ENCODE peak calls at places on chromosomes 2 and 18, in nine cellular contexts. One of them, this sample, is unnamed.

GRCh38 chr2:105395691-105396090 is 3.2 kb downstream of the FHL2 start:
- DNase-seq in putamen: no peak
- DNase-seq in T-helper 1 cell: no peak
- DNase-seq in effector CD4-positive, alpha-beta T cell: no peak
- DNase-seq in Daoy: no peak
- DNase-seq in NCI-H1092 treated with DMSO at 0.1 percent for 48 hours: no peak
- DNase-seq in pulmonary artery endothelial cell: no peak
- DNase-seq in NCI-H774: no peak
- DNase-seq in mucosa of gallbladder: no peak
- DNase-seq in this sample: no peak

GRCh38 chr18:23838801-23839366 is 149.6 kb downstream of the LAMA3 start:
- DNase-seq in T-helper 1 cell: no peak
- DNase-seq in Daoy: peak
- DNase-seq in NCI-H1092 treated with DMSO at 0.1 percent for 48 hours: no peak
- DNase-seq in mucosa of gallbladder: no peak
- DNase-seq in putamen: no peak
- DNase-seq in NCI-H774: no peak
- DNase-seq in pulmonary artery endothelial cell: no peak
- DNase-seq in effector CD4-positive, alpha-beta T cell: no peak
- DNase-seq in this sample: no peak

GRCh38 chr2:178282075-178282474 is 87.8 kb downstream of the OSBPL6 start:
- DNase-seq in putamen: no peak
- DNase-seq in pulmonary artery endothelial cell: peak
- DNase-seq in T-helper 1 cell: no peak
- DNase-seq in NCI-H774: no peak
- DNase-seq in effector CD4-positive, alpha-beta T cell: no peak
- DNase-seq in Daoy: peak
- DNase-seq in NCI-H1092 treated with DMSO at 0.1 percent for 48 hours: no peak
- DNase-seq in mucosa of gallbladder: peak
- DNase-seq in this sample: no peak

GRCh38 chr2:37551783-37552182 is 119.7 kb downstream of the CDC42EP3 start:
- DNase-seq in NCI-H1092 treated with DMSO at 0.1 percent for 48 hours: no peak
- DNase-seq in Daoy: no peak
- DNase-seq in putamen: no peak
- DNase-seq in effector CD4-positive, alpha-beta T cell: no peak
- DNase-seq in pulmonary artery endothelial cell: no peak
- DNase-seq in NCI-H774: no peak
- DNase-seq in mucosa of gallbladder: no peak
- DNase-seq in T-helper 1 cell: no peak
- DNase-seq in this sample: no peak

GRCh38 chr2:159146930-159147666 is 139.4 kb downstream of the WDSUB1 start:
- DNase-seq in NCI-H1092 treated with DMSO at 0.1 percent for 48 hours: peak
- DNase-seq in NCI-H774: no peak
- DNase-seq in pulmonary artery endothelial cell: no peak
- DNase-seq in Daoy: peak
- DNase-seq in effector CD4-positive, alpha-beta T cell: no peak
- DNase-seq in mucosa of gallbladder: peak
- DNase-seq in T-helper 1 cell: no peak
- DNase-seq in putamen: no peak
- DNase-seq in this sample: peak

GRCh38 chr2:178998539-178998938 is 51.4 kb downstream of the CCDC141 start:
- DNase-seq in Daoy: no peak
- DNase-seq in effector CD4-positive, alpha-beta T cell: no peak
- DNase-seq in putamen: no peak
- DNase-seq in NCI-H774: no peak
- DNase-seq in NCI-H1092 treated with DMSO at 0.1 percent for 48 hours: no peak
- DNase-seq in pulmonary artery endothelial cell: no peak
- DNase-seq in mucosa of gallbladder: no peak
- DNase-seq in T-helper 1 cell: no peak
- DNase-seq in this sample: no peak

GRCh38 chr18:69557246-69557781 is 156.6 kb downstream of the DOK6 start:
- DNase-seq in putamen: no peak
- DNase-seq in NCI-H1092 treated with DMSO at 0.1 percent for 48 hours: no peak
- DNase-seq in Daoy: no peak
- DNase-seq in T-helper 1 cell: no peak
- DNase-seq in NCI-H774: no peak
- DNase-seq in mucosa of gallbladder: no peak
- DNase-seq in pulmonary artery endothelial cell: no peak
- DNase-seq in effector CD4-positive, alpha-beta T cell: no peak
- DNase-seq in this sample: no peak

GRCh38 chr2:207950063-207950760 is 75.1 kb downstream of the PLEKHM3 start:
- DNase-seq in NCI-H774: no peak
- DNase-seq in Daoy: no peak
- DNase-seq in NCI-H1092 treated with DMSO at 0.1 percent for 48 hours: no peak
- DNase-seq in mucosa of gallbladder: no peak
- DNase-seq in effector CD4-positive, alpha-beta T cell: no peak
- DNase-seq in putamen: no peak
- DNase-seq in T-helper 1 cell: no peak
- DNase-seq in pulmonary artery endothelial cell: no peak
- DNase-seq in this sample: no peak

GRCh38 chr2:223523541-223523940 is 78.6 kb downstream of the SCG2 start:
- DNase-seq in putamen: no peak
- DNase-seq in T-helper 1 cell: no peak
- DNase-seq in NCI-H774: no peak
- DNase-seq in effector CD4-positive, alpha-beta T cell: no peak
- DNase-seq in mucosa of gallbladder: no peak
- DNase-seq in pulmonary artery endothelial cell: no peak
- DNase-seq in Daoy: no peak
- DNase-seq in NCI-H1092 treated with DMSO at 0.1 percent for 48 hours: no peak
- DNase-seq in this sample: no peak